ENCODE peak calls at places on chromosomes 12 and 14, in seven cellular contexts. Z is Panc1; B is CD8-positive, alpha-beta T cell; K is testis; I is mammary epithelial cell; O is cardiac fibroblast; T is ovary. G is an unnamed sample.

GRCh38 chr12:101343893-101344292 is 63.7 kb downstream of the ARL1 start:
- DNase-seq in O (no peak), Z (no peak), T (no peak), K (no peak), B (no peak), I (no peak), G (no peak)

GRCh38 chr12:130164931-130165330 is 2.7 kb downstream of the FZD10 start:
- DNase-seq in B (no peak), T (no peak), I (no peak), K (no peak), Z (no peak), O (no peak), G (no peak)

GRCh38 chr14:101948666-101949205 is 15.6 kb upstream of the DYNC1H1 start:
- DNase-seq in I (no peak), B (no peak), K (no peak), Z (no peak), O (no peak), T (no peak), G (no peak)

GRCh38 chr12:43057561-43057960 is 468.0 kb upstream of the PRICKLE1 start:
- DNase-seq in K (no peak), O (peak; percentile 33), Z (no peak), T (no peak), I (peak; percentile 4), B (no peak), G (no peak)

GRCh38 chr14:29454026-29454693 is 473.5 kb downstream of the PRKD1 start:
- DNase-seq in O (peak; percentile 42), T (no peak), I (no peak), B (no peak), K (no peak), Z (no peak), G (no peak)

GRCh38 chr12:6078378-6079083 is 45.9 kb downstream of the VWF start:
- DNase-seq in T (no peak), Z (no peak), O (peak; percentile 79), B (no peak), K (no peak), I (peak; percentile 37), G (no peak)

GRCh38 chr12:115930336-115930735 is 347.2 kb downstream of the MED13L start:
- DNase-seq in Z (no peak), O (no peak), T (no peak), B (no peak), K (no peak), I (no peak), G (no peak)

GRCh38 chr12:1115471-1116242 is 124.6 kb downstream of the ERC1 start:
- DNase-seq in Z (no peak), O (peak; percentile 90), T (no peak), I (peak; percentile 92), K (no peak), B (no peak), G (no peak)

GRCh38 chr12:115599251-115599811 is 678.2 kb downstream of the MED13L start:
- DNase-seq in I (no peak), K (peak; percentile 61), O (no peak), Z (no peak), B (no peak), T (no peak), G (no peak)

GRCh38 chr12:50508420-50508819 is 3.6 kb downstream of the DIP2B start:
- DNase-seq in K (no peak), T (no peak), B (no peak), I (no peak), Z (no peak), O (no peak), G (no peak)

GRCh38 chr12:32107376-32108267 is 975 bp downstream of the BICD1 start:
- DNase-seq in O (peak; percentile 85), T (peak; percentile 33), I (peak; percentile 86), Z (no peak), B (no peak), K (peak; percentile 25), G (no peak)

GRCh38 chr14:51650721-51651387 is 856 bp upstream of the FRMD6 start:
- DNase-seq in B (no peak), T (peak; percentile 48), Z (no peak), K (peak; percentile 44), I (no peak), O (peak; percentile 43), G (no peak)

GRCh38 chr12:125089083-125089482 is 23.8 kb downstream of the AACS start:
- DNase-seq in O (no peak), K (no peak), T (no peak), B (no peak), Z (no peak), I (no peak), G (no peak)
- TF ChIP-seq CTCF in O (no peak), K (no peak), T (no peak), B (no peak), Z (no peak), I (no peak), G (no peak)

GRCh38 chr14:56117765-56118610 is at the start of gene PELI2:
- DNase-seq in K (peak; percentile 83), T (peak; percentile 89), Z (no peak), I (no peak), O (peak; percentile 68), B (peak; percentile 67), G (peak; percentile 74)
- TF ChIP-seq CTCF in K (peak; percentile 19), T (no peak), Z (no peak), I (no peak), O (no peak), B (no peak), G (no peak)

DNA sequence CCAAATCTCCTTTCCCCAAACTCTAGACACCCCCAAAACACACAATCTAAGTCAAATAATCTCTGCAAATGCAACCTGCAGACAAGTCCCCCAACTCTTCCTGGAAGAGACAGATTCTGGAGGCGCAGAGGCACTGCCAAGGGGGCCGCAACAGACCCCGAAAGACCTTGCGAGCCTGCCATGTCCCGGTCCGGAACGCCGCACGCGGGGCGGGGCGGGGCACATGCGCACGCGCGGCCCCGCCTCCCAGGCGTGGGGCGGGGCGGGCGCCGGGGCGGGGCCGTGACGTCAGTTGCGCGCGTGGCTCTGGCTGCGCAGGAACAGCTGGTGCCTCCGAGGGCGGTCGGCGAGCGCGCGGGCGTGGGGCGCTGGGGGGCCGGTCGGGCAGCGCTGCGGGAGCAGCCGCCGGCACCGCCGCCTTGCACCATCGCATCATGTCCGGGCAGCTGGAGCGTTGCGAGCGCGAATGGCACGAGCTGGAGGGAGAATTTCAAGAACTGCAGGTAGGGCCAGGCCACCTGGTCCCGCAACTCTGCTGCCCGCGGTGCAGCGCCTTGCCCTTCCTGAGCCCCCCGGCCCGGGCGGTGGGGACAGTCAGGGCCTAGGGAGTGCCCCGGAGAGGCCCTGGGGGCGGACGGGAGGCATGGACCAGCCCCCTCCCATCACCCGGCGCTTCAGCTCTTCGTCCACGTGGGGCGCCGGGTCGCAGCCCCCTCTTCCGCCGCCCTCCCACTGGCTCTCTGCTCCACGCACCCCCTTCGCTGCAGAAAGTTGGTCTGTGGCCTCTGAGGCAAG is at the start of gene TMEM120B:
- DNase-seq in Z (no peak), O (peak; percentile 66), I (peak; percentile 58), K (peak; percentile 89), B (peak; percentile 70), T (peak; percentile 81), G (peak; percentile 81)
- TF ChIP-seq CTCF in Z (no peak), O (no peak), I (no peak), K (no peak), B (no peak), T (no peak), G (no peak)

GRCh38 chr14:86640288-86640687 is 1110.3 kb downstream of the FLRT2 start:
- DNase-seq in Z (no peak), K (no peak), B (no peak), O (no peak), I (no peak), T (no peak), G (no peak)
- TF ChIP-seq CTCF in Z (no peak), K (no peak), B (no peak), O (no peak), I (no peak), T (no peak), G (no peak)